ENCODE peak calls at places on chromosome 9, in eight cellular contexts. One of them, this sample, is unnamed.

GRCh38 chr9:109787735-109788134 is 7.7 kb downstream of the PALM2AKAP2 start:
- DNase-seq in cardiac fibroblast: no peak
- DNase-seq in IMR-90: no peak
- DNase-seq in left lung: no peak
- DNase-seq in HFFc6: no peak
- DNase-seq in neural crest cell: no peak
- DNase-seq in adrenal gland: no peak
- DNase-seq in WERI-Rb-1: no peak
- DNase-seq in this sample: no peak

GRCh38 chr9:81472701-81473100 is 216.6 kb downstream of the TLE1 start:
- DNase-seq in cardiac fibroblast: no peak
- DNase-seq in IMR-90: no peak
- DNase-seq in left lung: no peak
- DNase-seq in HFFc6: no peak
- DNase-seq in neural crest cell: no peak
- DNase-seq in adrenal gland: no peak
- DNase-seq in WERI-Rb-1: peak
- DNase-seq in this sample: no peak

GRCh38 chr9:32264171-32264862 is 120.1 kb upstream of the ACO1 start:
- DNase-seq in cardiac fibroblast: peak
- DNase-seq in IMR-90: peak
- DNase-seq in left lung: no peak
- DNase-seq in HFFc6: no peak
- DNase-seq in neural crest cell: no peak
- DNase-seq in adrenal gland: peak
- DNase-seq in WERI-Rb-1: peak
- DNase-seq in this sample: no peak

GRCh38 chr9:23524607-23525155 is 301.4 kb downstream of the ELAVL2 start:
- DNase-seq in cardiac fibroblast: no peak
- DNase-seq in IMR-90: no peak
- DNase-seq in left lung: no peak
- DNase-seq in HFFc6: no peak
- DNase-seq in neural crest cell: no peak
- DNase-seq in adrenal gland: no peak
- DNase-seq in WERI-Rb-1: no peak
- DNase-seq in this sample: no peak

GRCh38 chr9:76490249-76490990 is 31.4 kb downstream of the GCNT1 start:
- DNase-seq in cardiac fibroblast: peak
- DNase-seq in IMR-90: no peak
- DNase-seq in left lung: no peak
- DNase-seq in HFFc6: no peak
- DNase-seq in neural crest cell: no peak
- DNase-seq in adrenal gland: no peak
- DNase-seq in WERI-Rb-1: no peak
- DNase-seq in this sample: no peak

GRCh38 chr9:82419827-82420486 is 431.4 kb downstream of the SPATA31D1 start:
- DNase-seq in cardiac fibroblast: no peak
- DNase-seq in IMR-90: no peak
- DNase-seq in left lung: no peak
- DNase-seq in HFFc6: no peak
- DNase-seq in neural crest cell: no peak
- DNase-seq in adrenal gland: no peak
- DNase-seq in WERI-Rb-1: no peak
- DNase-seq in this sample: no peak

GRCh38 chr9:126633881-126634558 is 20.3 kb downstream of the LMX1B start:
- DNase-seq in cardiac fibroblast: no peak
- DNase-seq in IMR-90: no peak
- DNase-seq in left lung: no peak
- DNase-seq in HFFc6: no peak
- DNase-seq in neural crest cell: no peak
- DNase-seq in adrenal gland: no peak
- DNase-seq in WERI-Rb-1: no peak
- DNase-seq in this sample: no peak

GRCh38 chr9:90137824-90138223 is 504.8 kb downstream of the DIRAS2 start:
- DNase-seq in cardiac fibroblast: no peak
- DNase-seq in IMR-90: no peak
- DNase-seq in left lung: no peak
- DNase-seq in HFFc6: no peak
- DNase-seq in neural crest cell: no peak
- DNase-seq in adrenal gland: no peak
- DNase-seq in WERI-Rb-1: no peak
- DNase-seq in this sample: no peak

GRCh38 chr9:116162241-116162781 is 8.7 kb downstream of the PAPPA start:
- DNase-seq in cardiac fibroblast: peak
- DNase-seq in IMR-90: no peak
- DNase-seq in left lung: no peak
- DNase-seq in HFFc6: no peak
- DNase-seq in neural crest cell: no peak
- DNase-seq in adrenal gland: no peak
- DNase-seq in WERI-Rb-1: no peak
- DNase-seq in this sample: no peak

GRCh38 chr9:7172445-7173115 is 414.8 kb downstream of the KDM4C start:
- DNase-seq in cardiac fibroblast: peak
- DNase-seq in IMR-90: peak
- DNase-seq in left lung: no peak
- DNase-seq in HFFc6: peak
- DNase-seq in neural crest cell: no peak
- DNase-seq in adrenal gland: no peak
- DNase-seq in WERI-Rb-1: no peak
- DNase-seq in this sample: no peak

GRCh38 chr9:127158995-127159801 is 36.8 kb upstream of the ANGPTL2 start:
- DNase-seq in cardiac fibroblast: peak
- DNase-seq in IMR-90: peak
- DNase-seq in left lung: no peak
- DNase-seq in HFFc6: peak
- DNase-seq in neural crest cell: peak
- DNase-seq in adrenal gland: peak
- DNase-seq in WERI-Rb-1: peak
- DNase-seq in this sample: peak

GRCh38 chr9:114424126-114424525 is 36.3 kb upstream of the AKNA start:
- DNase-seq in cardiac fibroblast: no peak
- DNase-seq in IMR-90: no peak
- DNase-seq in left lung: no peak
- DNase-seq in HFFc6: no peak
- DNase-seq in neural crest cell: no peak
- DNase-seq in adrenal gland: no peak
- DNase-seq in WERI-Rb-1: no peak
- DNase-seq in this sample: no peak

GRCh38 chr9:117718085-117718484 is 13.9 kb downstream of the TLR4 start:
- DNase-seq in cardiac fibroblast: peak
- DNase-seq in IMR-90: no peak
- DNase-seq in left lung: no peak
- DNase-seq in HFFc6: peak
- DNase-seq in neural crest cell: no peak
- DNase-seq in adrenal gland: no peak
- DNase-seq in WERI-Rb-1: no peak
- DNase-seq in this sample: peak

GRCh38 chr9:100317706-100318105 is 35.0 kb downstream of the TEX10 start:
- DNase-seq in cardiac fibroblast: peak
- DNase-seq in IMR-90: no peak
- DNase-seq in left lung: no peak
- DNase-seq in HFFc6: peak
- DNase-seq in neural crest cell: no peak
- DNase-seq in adrenal gland: no peak
- DNase-seq in WERI-Rb-1: no peak
- DNase-seq in this sample: no peak

GRCh38 chr9:61673247-61673646 is 483.4 kb downstream of the SPATA31A7 start:
- DNase-seq in cardiac fibroblast: no peak
- DNase-seq in IMR-90: no peak
- DNase-seq in left lung: peak
- DNase-seq in HFFc6: no peak
- DNase-seq in neural crest cell: no peak
- DNase-seq in adrenal gland: no peak
- DNase-seq in WERI-Rb-1: no peak
- DNase-seq in this sample: no peak

GRCh38 chr9:21081999-21082398 is 4.3 kb upstream of the IFNB1 start:
- DNase-seq in cardiac fibroblast: no peak
- DNase-seq in IMR-90: no peak
- DNase-seq in left lung: no peak
- DNase-seq in HFFc6: no peak
- DNase-seq in neural crest cell: no peak
- DNase-seq in adrenal gland: no peak
- DNase-seq in WERI-Rb-1: no peak
- DNase-seq in this sample: peak

GRCh38 chr9:133693116-133693515 is 45.0 kb downstream of the SARDH start:
- DNase-seq in cardiac fibroblast: no peak
- DNase-seq in IMR-90: no peak
- DNase-seq in left lung: peak
- DNase-seq in HFFc6: no peak
- DNase-seq in neural crest cell: no peak
- DNase-seq in adrenal gland: no peak
- DNase-seq in WERI-Rb-1: no peak
- DNase-seq in this sample: no peak

GRCh38 chr9:133429641-133430161 is 7.5 kb downstream of the ADAMTS13 start:
- DNase-seq in cardiac fibroblast: peak
- DNase-seq in IMR-90: peak
- DNase-seq in left lung: no peak
- DNase-seq in HFFc6: no peak
- DNase-seq in neural crest cell: peak
- DNase-seq in adrenal gland: peak
- DNase-seq in WERI-Rb-1: peak
- DNase-seq in this sample: peak

GRCh38 chr9:135590486-135591079 is 29.0 kb downstream of the PAEP start:
- DNase-seq in cardiac fibroblast: no peak
- DNase-seq in IMR-90: no peak
- DNase-seq in left lung: no peak
- DNase-seq in HFFc6: no peak
- DNase-seq in neural crest cell: no peak
- DNase-seq in adrenal gland: no peak
- DNase-seq in WERI-Rb-1: no peak
- DNase-seq in this sample: no peak

GRCh38 chr9:82721596-82721995 is 341.3 kb downstream of the RASEF start:
- DNase-seq in cardiac fibroblast: no peak
- DNase-seq in IMR-90: no peak
- DNase-seq in left lung: no peak
- DNase-seq in HFFc6: no peak
- DNase-seq in neural crest cell: no peak
- DNase-seq in adrenal gland: no peak
- DNase-seq in WERI-Rb-1: no peak
- DNase-seq in this sample: no peak

GRCh38 chr9:21709464-21710058 is 92.9 kb upstream of the MTAP start:
- DNase-seq in cardiac fibroblast: peak
- DNase-seq in IMR-90: peak
- DNase-seq in left lung: no peak
- DNase-seq in HFFc6: peak
- DNase-seq in neural crest cell: peak
- DNase-seq in adrenal gland: peak
- DNase-seq in WERI-Rb-1: peak
- DNase-seq in this sample: peak

GRCh38 chr9:132018957-132019405 is 60.7 kb downstream of the MED27 start:
- DNase-seq in cardiac fibroblast: peak
- DNase-seq in IMR-90: peak
- DNase-seq in left lung: no peak
- DNase-seq in HFFc6: no peak
- DNase-seq in neural crest cell: no peak
- DNase-seq in adrenal gland: peak
- DNase-seq in WERI-Rb-1: no peak
- DNase-seq in this sample: no peak

DNA sequence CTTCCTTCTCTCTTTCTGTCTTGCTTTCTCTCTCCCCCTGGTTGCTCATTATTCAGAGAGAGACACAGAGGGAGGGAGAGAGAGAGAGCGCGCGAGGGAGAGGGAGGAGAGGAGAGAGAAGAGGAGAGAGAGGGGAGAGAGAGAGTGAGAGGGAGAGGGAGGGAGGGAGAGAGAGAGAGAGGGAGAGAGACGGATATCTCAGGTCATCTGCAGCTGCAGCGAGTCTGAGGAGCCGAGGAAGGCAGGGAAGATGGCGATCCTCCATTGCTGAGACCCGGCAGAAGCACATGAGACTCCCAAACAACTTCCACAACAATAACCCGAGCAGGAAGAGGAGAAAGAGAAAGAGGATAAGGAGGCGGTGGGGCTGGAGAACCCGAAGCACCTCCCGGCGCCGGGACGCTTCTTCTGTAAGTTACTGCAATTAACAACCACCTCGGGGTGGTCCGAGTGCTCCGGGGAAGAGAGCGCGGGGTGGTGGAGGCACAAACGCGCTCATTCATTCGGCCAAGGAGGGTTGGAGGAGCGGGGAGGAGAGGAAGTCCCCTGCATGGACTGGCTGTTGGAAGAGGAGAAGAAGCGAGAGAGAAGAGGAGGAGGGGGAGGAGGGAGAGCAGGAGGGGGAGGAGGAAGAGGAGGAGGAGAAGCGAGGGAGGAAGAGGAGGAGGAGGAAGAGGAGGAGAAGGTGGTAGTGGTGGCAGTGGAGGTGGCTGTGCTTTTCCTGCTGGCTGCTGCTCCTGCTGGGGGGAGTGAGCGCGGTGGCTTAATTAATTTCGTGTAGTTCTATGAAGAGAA is at the start of gene ZNF462:
- DNase-seq in cardiac fibroblast: peak
- DNase-seq in IMR-90: peak
- DNase-seq in left lung: peak
- DNase-seq in HFFc6: peak
- DNase-seq in neural crest cell: peak
- DNase-seq in adrenal gland: peak
- DNase-seq in WERI-Rb-1: peak
- DNase-seq in this sample: peak
- TF ChIP-seq CTCF in cardiac fibroblast: no peak
- TF ChIP-seq CTCF in IMR-90: no peak
- TF ChIP-seq CTCF in left lung: no peak
- TF ChIP-seq CTCF in HFFc6: no peak
- TF ChIP-seq CTCF in neural crest cell: no peak
- TF ChIP-seq CTCF in adrenal gland: peak
- TF ChIP-seq CTCF in WERI-Rb-1: no peak
- TF ChIP-seq CTCF in this sample: no peak

GRCh38 chr9:95784318-95784717 is 91.2 kb upstream of the ERCC6L2 start:
- DNase-seq in cardiac fibroblast: no peak
- DNase-seq in IMR-90: no peak
- DNase-seq in left lung: no peak
- DNase-seq in HFFc6: no peak
- DNase-seq in neural crest cell: no peak
- DNase-seq in adrenal gland: no peak
- DNase-seq in WERI-Rb-1: no peak
- DNase-seq in this sample: no peak
- TF ChIP-seq CTCF in cardiac fibroblast: no peak
- TF ChIP-seq CTCF in IMR-90: no peak
- TF ChIP-seq CTCF in left lung: no peak
- TF ChIP-seq CTCF in HFFc6: no peak
- TF ChIP-seq CTCF in neural crest cell: no peak
- TF ChIP-seq CTCF in adrenal gland: no peak
- TF ChIP-seq CTCF in WERI-Rb-1: no peak
- TF ChIP-seq CTCF in this sample: no peak

GRCh38 chr9:105455836-105456475 is 8.1 kb downstream of the FSD1L start:
- DNase-seq in cardiac fibroblast: no peak
- DNase-seq in IMR-90: no peak
- DNase-seq in left lung: no peak
- DNase-seq in HFFc6: peak
- DNase-seq in neural crest cell: no peak
- DNase-seq in adrenal gland: no peak
- DNase-seq in WERI-Rb-1: no peak
- DNase-seq in this sample: no peak
- TF ChIP-seq CTCF in cardiac fibroblast: no peak
- TF ChIP-seq CTCF in IMR-90: no peak
- TF ChIP-seq CTCF in left lung: no peak
- TF ChIP-seq CTCF in HFFc6: no peak
- TF ChIP-seq CTCF in neural crest cell: no peak
- TF ChIP-seq CTCF in adrenal gland: no peak
- TF ChIP-seq CTCF in WERI-Rb-1: no peak
- TF ChIP-seq CTCF in this sample: no peak

DNA sequence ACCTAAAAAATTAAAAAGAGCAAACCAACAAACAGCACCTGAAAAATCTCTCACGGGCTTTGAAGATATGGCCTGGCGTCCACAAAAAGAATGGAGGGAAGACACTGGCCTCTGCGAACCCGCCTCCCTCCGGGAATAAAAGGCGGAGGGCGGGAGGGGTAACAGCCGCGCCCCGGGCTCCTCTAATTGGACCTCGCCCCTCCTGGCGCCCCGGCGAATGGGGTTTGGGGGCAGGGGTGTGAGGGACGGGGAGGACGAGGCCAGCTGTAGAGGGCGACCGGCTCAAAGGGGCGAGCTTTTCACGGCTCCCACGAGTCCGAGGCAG is 753 bp downstream of the FANCC start:
- DNase-seq in cardiac fibroblast: peak
- DNase-seq in IMR-90: peak
- DNase-seq in left lung: peak
- DNase-seq in HFFc6: peak
- DNase-seq in neural crest cell: peak
- DNase-seq in adrenal gland: peak
- DNase-seq in WERI-Rb-1: peak
- DNase-seq in this sample: peak
- TF ChIP-seq CTCF in cardiac fibroblast: no peak
- TF ChIP-seq CTCF in IMR-90: peak
- TF ChIP-seq CTCF in left lung: no peak
- TF ChIP-seq CTCF in HFFc6: peak
- TF ChIP-seq CTCF in neural crest cell: peak
- TF ChIP-seq CTCF in adrenal gland: no peak
- TF ChIP-seq CTCF in WERI-Rb-1: peak
- TF ChIP-seq CTCF in this sample: no peak

This sample was measured in activated CD8-positive, alpha-beta T cell treated with anti-CD3 and anti-CD28 coated beads for 36 hours.